ENCODE peak calls at places on chromosomes 7 and 10, in five cellular contexts. F is activated CD4-positive, alpha-beta T cell treated with anti-CD3 and anti-CD28 coated beads, Interleukin-2, amount 10 ng/mL, durations not matched to agents 7 days and 5 days; I is HT-29; V is HuH-7.5; J is mucosa of descending colon. Q is an unnamed sample.

GRCh38 chr10:105398202-105398601 is 757.1 kb downstream of the SORCS3 start:
- DNase-seq in F (no peak), I (no peak), V (no peak), J (no peak), Q (no peak)

GRCh38 chr10:102401322-102401614 is 5.8 kb downstream of the NFKB2 start:
- DNase-seq in F (no peak), I (no peak), V (no peak), J (no peak), Q (no peak)

GRCh38 chr10:77974396-77975074 is 48.0 kb upstream of the DLG5 start:
- DNase-seq in F (no peak), I (peak; percentile 43), V (no peak), J (no peak), Q (peak; percentile 34)

GRCh38 chr10:91590142-91590903 is 42.5 kb downstream of the PPP1R3C start:
- DNase-seq in F (no peak), I (peak; percentile 26), V (no peak), J (peak; percentile 51), Q (no peak)

GRCh38 chr10:32530231-32530630 is 84.3 kb downstream of the CCDC7 start:
- DNase-seq in F (no peak), I (no peak), V (no peak), J (no peak), Q (no peak)

GRCh38 chr7:151425670-151426075 is 14.3 kb downstream of the CRYGN start:
- DNase-seq in F (no peak), I (no peak), V (no peak), J (no peak), Q (no peak)

GRCh38 chr10:101595591-101596433 is 7.7 kb downstream of the DPCD start:
- DNase-seq in F (no peak), I (no peak), V (no peak), J (no peak), Q (no peak)

GRCh38 chr7:121084748-121085336 is 96.3 kb downstream of the CPED1 start:
- DNase-seq in F (no peak), I (no peak), V (no peak), J (no peak), Q (peak; percentile 92)

GRCh38 chr10:33048223-33048622 is 90.2 kb upstream of the ITGB1 start:
- DNase-seq in F (no peak), I (no peak), V (no peak), J (no peak), Q (no peak)

GRCh38 chr7:142025896-142026295 is 30.2 kb downstream of the MGAM start:
- DNase-seq in F (no peak), I (no peak), V (no peak), J (no peak), Q (peak; percentile 97)

GRCh38 chr10:133190225-133190624 is 30.2 kb downstream of the KNDC1 start:
- DNase-seq in F (no peak), I (no peak), V (no peak), J (no peak), Q (no peak)

GRCh38 chr7:16755397-16755796 is 1.8 kb downstream of the TSPAN13 start:
- DNase-seq in F (no peak), I (no peak), V (no peak), J (no peak), Q (no peak)

GRCh38 chr7:76294344-76295024 is 8.0 kb upstream of the HSPB1 start:
- DNase-seq in F (no peak), I (peak; percentile 91), V (no peak), J (peak; percentile 96), Q (peak; percentile 92)

GRCh38 chr10:97676770-97677581 is 10.1 kb downstream of the AVPI1 start:
- DNase-seq in F (peak; percentile 50), I (peak; percentile 63), V (peak; percentile 77), J (no peak), Q (peak; percentile 50)

GRCh38 chr7:46355331-46355730 is 434.3 kb upstream of the IGFBP3 start:
- DNase-seq in F (no peak), I (no peak), V (no peak), J (no peak), Q (no peak)

GRCh38 chr10:98361131-98361633 is 53.8 kb downstream of the PYROXD2 start:
- DNase-seq in F (no peak), I (no peak), V (no peak), J (peak; percentile 76), Q (peak; percentile 67)

GRCh38 chr10:93431361-93431760 is 50.8 kb downstream of the MYOF start:
- DNase-seq in F (no peak), I (no peak), V (no peak), J (no peak), Q (no peak)

GRCh38 chr7:2507208-2507916 is 12.2 kb upstream of the LFNG start:
- DNase-seq in F (no peak), I (no peak), V (no peak), J (no peak), Q (no peak)

GRCh38 chr7:34740840-34741239 is 82.8 kb downstream of the NPSR1 start:
- DNase-seq in F (no peak), I (no peak), V (no peak), J (no peak), Q (no peak)

GRCh38 chr7:8176370-8177081 is 85.4 kb downstream of the ICA1 start:
- DNase-seq in F (peak; percentile 79), I (no peak), V (no peak), J (peak; percentile 46), Q (no peak)

GRCh38 chr7:70834424-70834823 is 297.5 kb upstream of the GALNT17 start:
- DNase-seq in F (no peak), I (no peak), V (no peak), J (no peak), Q (no peak)

GRCh38 chr7:143003393-143004051 is 23.4 kb downstream of the OR9A2 start:
- DNase-seq in F (peak; percentile 56), I (peak; percentile 73), V (peak; percentile 19), J (no peak), Q (no peak)

GRCh38 chr10:82969405-82969804 is 1094.4 kb downstream of the NRG3 start:
- DNase-seq in F (no peak), I (peak; percentile 28), V (no peak), J (no peak), Q (peak; percentile 12)

GRCh38 chr10:87030912-87031635 is 11.0 kb downstream of the FAM25A start:
- DNase-seq in F (no peak), I (no peak), V (no peak), J (no peak), Q (no peak)

GRCh38 chr10:99913831-99914235 is 95.9 kb downstream of the DNMBP start:
- DNase-seq in F (no peak), I (no peak), V (no peak), J (peak; percentile 60), Q (no peak)

GRCh38 chr7:131568510-131568909 is 12.1 kb upstream of the PODXL start:
- DNase-seq in F (no peak), I (no peak), V (no peak), J (no peak), Q (no peak)

GRCh38 chr10:49076319-49076718 is 39.0 kb downstream of the VSTM4 start:
- DNase-seq in F (no peak), I (no peak), V (no peak), J (no peak), Q (no peak)

GRCh38 chr7:45080958-45081669 is 7.7 kb downstream of the NACAD start:
- DNase-seq in F (no peak), I (no peak), V (no peak), J (no peak), Q (no peak)

GRCh38 chr7:16564909-16565426 is 38.3 kb downstream of the LRRC72 start:
- DNase-seq in F (peak; percentile 31), I (peak; percentile 77), V (peak; percentile 34), J (no peak), Q (no peak)

GRCh38 chr7:84092207-84092606 is 102.4 kb downstream of the SEMA3A start:
- DNase-seq in F (peak; percentile 46), I (peak; percentile 67), V (no peak), J (no peak), Q (no peak)

GRCh38 chr10:3068968-3069737 is 1.8 kb downstream of the PFKP start:
- DNase-seq in F (peak; percentile 28), I (no peak), V (no peak), J (no peak), Q (no peak)

GRCh38 chr7:101058355-101058754 is 26.9 kb upstream of the TRIM56 start:
- DNase-seq in F (peak; percentile 65), I (peak; percentile 61), V (peak; percentile 57), J (no peak), Q (no peak)

GRCh38 chr10:78781991-78782390 is 286.8 kb upstream of the ZMIZ1 start:
- DNase-seq in F (no peak), I (no peak), V (no peak), J (no peak), Q (no peak)

GRCh38 chr7:74064696-74065095 is 18.9 kb upstream of the LIMK1 start:
- DNase-seq in F (no peak), I (no peak), V (no peak), J (no peak), Q (no peak)

Q was measured in foreskin keratinocyte.